ENCODE peak calls at places on chromosome 3, in eight cellular contexts. One of them, this sample, is unnamed.

GRCh38 chr3:72903004-72903403 is 15.2 kb downstream of the GXYLT2 start:
- DNase-seq in fibroblast of mammary gland: peak; percentile 88
- DNase-seq in astrocyte of the spinal cord: peak; percentile 80
- DNase-seq in endothelial cell: no peak
- DNase-seq in AG04450: no peak
- DNase-seq in RWPE2: no peak
- DNase-seq in hepatocyte: peak; percentile 40
- DNase-seq in AG04449: peak; percentile 76
- DNase-seq in this sample: no peak

GRCh38 chr3:188179006-188179966 is 25.3 kb downstream of the LPP start:
- DNase-seq in AG04450: peak; percentile 76
- DNase-seq in hepatocyte: peak; percentile 44
- DNase-seq in fibroblast of mammary gland: peak; percentile 73
- DNase-seq in AG04449: peak; percentile 63
- DNase-seq in RWPE2: no peak
- DNase-seq in endothelial cell: no peak
- DNase-seq in astrocyte of the spinal cord: peak; percentile 76
- DNase-seq in this sample: no peak

GRCh38 chr3:141321109-141321497 is 47.2 kb upstream of the ZBTB38 start:
- DNase-seq in AG04450: no peak
- DNase-seq in AG04449: no peak
- DNase-seq in RWPE2: no peak
- DNase-seq in hepatocyte: no peak
- DNase-seq in endothelial cell: no peak
- DNase-seq in astrocyte of the spinal cord: peak; percentile 41
- DNase-seq in fibroblast of mammary gland: peak; percentile 27
- DNase-seq in this sample: no peak

GRCh38 chr3:44077267-44077666 is 164.4 kb upstream of the TOPAZ1 start:
- DNase-seq in RWPE2: no peak
- DNase-seq in fibroblast of mammary gland: no peak
- DNase-seq in endothelial cell: no peak
- DNase-seq in hepatocyte: peak; percentile 46
- DNase-seq in AG04449: no peak
- DNase-seq in astrocyte of the spinal cord: no peak
- DNase-seq in AG04450: no peak
- DNase-seq in this sample: no peak

GRCh38 chr3:126252373-126252772 is 72.0 kb upstream of the ALDH1L1 start:
- DNase-seq in RWPE2: no peak
- DNase-seq in hepatocyte: no peak
- DNase-seq in AG04450: no peak
- DNase-seq in endothelial cell: no peak
- DNase-seq in AG04449: no peak
- DNase-seq in fibroblast of mammary gland: no peak
- DNase-seq in astrocyte of the spinal cord: no peak
- DNase-seq in this sample: no peak

GRCh38 chr3:46994801-46995731 is 15.6 kb downstream of the NBEAL2 start:
- DNase-seq in AG04450: no peak
- DNase-seq in fibroblast of mammary gland: no peak
- DNase-seq in AG04449: no peak
- DNase-seq in hepatocyte: no peak
- DNase-seq in endothelial cell: no peak
- DNase-seq in RWPE2: peak; percentile 66
- DNase-seq in astrocyte of the spinal cord: no peak
- DNase-seq in this sample: no peak

GRCh38 chr3:113626513-113627371 is 69.7 kb downstream of the USF3 start:
- DNase-seq in fibroblast of mammary gland: peak; percentile 68
- DNase-seq in astrocyte of the spinal cord: peak; percentile 71
- DNase-seq in AG04449: peak; percentile 3
- DNase-seq in endothelial cell: peak; percentile 58
- DNase-seq in AG04450: peak; percentile 7
- DNase-seq in RWPE2: no peak
- DNase-seq in hepatocyte: peak; percentile 73
- DNase-seq in this sample: peak; percentile 24

GRCh38 chr3:100781311-100781710 is 72.0 kb downstream of the TFG start:
- DNase-seq in AG04449: no peak
- DNase-seq in fibroblast of mammary gland: peak; percentile 69
- DNase-seq in hepatocyte: no peak
- DNase-seq in AG04450: no peak
- DNase-seq in RWPE2: no peak
- DNase-seq in astrocyte of the spinal cord: peak; percentile 23
- DNase-seq in endothelial cell: no peak
- DNase-seq in this sample: no peak

GRCh38 chr3:149489060-149489690 is 14.7 kb downstream of the TM4SF4 start:
- DNase-seq in RWPE2: no peak
- DNase-seq in AG04449: no peak
- DNase-seq in hepatocyte: no peak
- DNase-seq in endothelial cell: peak; percentile 29
- DNase-seq in fibroblast of mammary gland: no peak
- DNase-seq in astrocyte of the spinal cord: no peak
- DNase-seq in AG04450: no peak
- DNase-seq in this sample: no peak

GRCh38 chr3:113589971-113590370 is 57.6 kb downstream of the SIDT1 start:
- DNase-seq in hepatocyte: no peak
- DNase-seq in endothelial cell: no peak
- DNase-seq in AG04450: no peak
- DNase-seq in fibroblast of mammary gland: no peak
- DNase-seq in astrocyte of the spinal cord: no peak
- DNase-seq in RWPE2: no peak
- DNase-seq in AG04449: no peak
- DNase-seq in this sample: no peak

GRCh38 chr3:139218046-139218445 is 125.8 kb upstream of the MRPS22 start:
- DNase-seq in fibroblast of mammary gland: no peak
- DNase-seq in endothelial cell: no peak
- DNase-seq in AG04449: no peak
- DNase-seq in hepatocyte: no peak
- DNase-seq in AG04450: no peak
- DNase-seq in astrocyte of the spinal cord: no peak
- DNase-seq in RWPE2: no peak
- DNase-seq in this sample: no peak

GRCh38 chr3:171774516-171774915 is 35.8 kb downstream of the PLD1 start:
- DNase-seq in AG04449: no peak
- DNase-seq in hepatocyte: no peak
- DNase-seq in AG04450: no peak
- DNase-seq in astrocyte of the spinal cord: no peak
- DNase-seq in fibroblast of mammary gland: no peak
- DNase-seq in RWPE2: no peak
- DNase-seq in endothelial cell: no peak
- DNase-seq in this sample: no peak

GRCh38 chr3:180306155-180306554 is 269.4 kb upstream of the PEX5L start:
- DNase-seq in hepatocyte: no peak
- DNase-seq in AG04449: no peak
- DNase-seq in endothelial cell: no peak
- DNase-seq in fibroblast of mammary gland: no peak
- DNase-seq in astrocyte of the spinal cord: no peak
- DNase-seq in RWPE2: no peak
- DNase-seq in AG04450: no peak
- DNase-seq in this sample: no peak

GRCh38 chr3:45644063-45644462 is 45.1 kb upstream of the SACM1L start:
- DNase-seq in fibroblast of mammary gland: peak; percentile 91
- DNase-seq in hepatocyte: no peak
- DNase-seq in RWPE2: no peak
- DNase-seq in AG04450: peak; percentile 52
- DNase-seq in endothelial cell: no peak
- DNase-seq in astrocyte of the spinal cord: peak; percentile 90
- DNase-seq in AG04449: no peak
- DNase-seq in this sample: no peak

GRCh38 chr3:52907497-52907896 is 10.1 kb upstream of the STIMATE start:
- DNase-seq in fibroblast of mammary gland: no peak
- DNase-seq in RWPE2: no peak
- DNase-seq in endothelial cell: no peak
- DNase-seq in astrocyte of the spinal cord: no peak
- DNase-seq in AG04449: no peak
- DNase-seq in AG04450: no peak
- DNase-seq in hepatocyte: no peak
- DNase-seq in this sample: no peak
- TF ChIP-seq CTCF in fibroblast of mammary gland: no peak
- TF ChIP-seq CTCF in RWPE2: no peak
- TF ChIP-seq CTCF in endothelial cell: no peak
- TF ChIP-seq CTCF in astrocyte of the spinal cord: no peak
- TF ChIP-seq CTCF in AG04449: no peak
- TF ChIP-seq CTCF in AG04450: peak; percentile 22
- TF ChIP-seq CTCF in hepatocyte: no peak
- TF ChIP-seq CTCF in this sample: no peak

DNA sequence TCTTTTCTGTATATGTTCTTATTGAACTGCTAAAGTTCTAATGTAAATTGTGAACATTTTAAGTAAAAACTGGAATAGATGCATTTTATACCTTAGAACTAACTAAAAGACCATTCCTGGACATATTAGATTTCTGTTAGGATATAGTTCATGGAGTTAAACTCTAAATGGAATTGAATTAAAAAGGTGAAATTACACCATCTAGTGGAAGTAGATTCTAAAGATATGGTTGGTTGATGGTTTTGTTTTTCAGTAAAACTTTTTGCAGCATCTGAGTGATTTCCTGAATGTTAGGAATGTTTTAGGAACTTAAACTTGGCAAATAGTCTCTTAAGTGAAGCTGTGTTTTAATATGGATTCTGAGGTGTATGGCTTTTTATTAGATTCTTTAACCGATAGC is 96.8 kb downstream of the SLMAP start:
- DNase-seq in RWPE2: no peak
- DNase-seq in AG04449: no peak
- DNase-seq in AG04450: no peak
- DNase-seq in fibroblast of mammary gland: peak; percentile 46
- DNase-seq in hepatocyte: peak; percentile 5
- DNase-seq in endothelial cell: no peak
- DNase-seq in astrocyte of the spinal cord: peak; percentile 48
- DNase-seq in this sample: no peak
- TF ChIP-seq CTCF in RWPE2: peak; percentile 63
- TF ChIP-seq CTCF in AG04449: peak; percentile 5
- TF ChIP-seq CTCF in AG04450: peak; percentile 47
- TF ChIP-seq CTCF in fibroblast of mammary gland: peak; percentile 30
- TF ChIP-seq CTCF in hepatocyte: peak; percentile 58
- TF ChIP-seq CTCF in endothelial cell: no peak
- TF ChIP-seq CTCF in astrocyte of the spinal cord: peak; percentile 4
- TF ChIP-seq CTCF in this sample: no peak

DNA sequence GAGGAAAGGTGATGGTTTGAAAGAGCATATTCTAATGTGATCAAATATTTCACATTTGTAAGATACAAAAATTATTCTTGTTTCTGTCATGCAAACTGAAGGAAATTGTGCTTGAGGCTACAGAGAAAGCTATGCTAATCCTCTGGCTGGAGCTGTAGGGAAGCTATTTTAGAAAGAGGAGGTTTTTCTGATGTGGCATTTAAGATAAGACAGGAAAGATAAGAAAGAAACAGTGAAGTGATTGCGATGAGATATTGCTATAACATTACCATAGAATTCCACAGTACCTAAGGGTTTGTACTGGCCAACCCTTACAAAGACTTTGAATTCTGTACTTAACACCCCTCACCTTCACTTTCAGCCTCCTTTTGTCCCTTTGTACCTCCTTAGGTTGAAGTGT is 205.2 kb upstream of the LMCD1 start:
- DNase-seq in endothelial cell: no peak
- DNase-seq in fibroblast of mammary gland: no peak
- DNase-seq in hepatocyte: no peak
- DNase-seq in AG04450: no peak
- DNase-seq in RWPE2: no peak
- DNase-seq in AG04449: no peak
- DNase-seq in astrocyte of the spinal cord: no peak
- DNase-seq in this sample: no peak
- TF ChIP-seq CTCF in endothelial cell: no peak
- TF ChIP-seq CTCF in fibroblast of mammary gland: no peak
- TF ChIP-seq CTCF in hepatocyte: no peak
- TF ChIP-seq CTCF in AG04450: no peak
- TF ChIP-seq CTCF in RWPE2: no peak
- TF ChIP-seq CTCF in AG04449: no peak
- TF ChIP-seq CTCF in astrocyte of the spinal cord: no peak
- TF ChIP-seq CTCF in this sample: no peak

DNA sequence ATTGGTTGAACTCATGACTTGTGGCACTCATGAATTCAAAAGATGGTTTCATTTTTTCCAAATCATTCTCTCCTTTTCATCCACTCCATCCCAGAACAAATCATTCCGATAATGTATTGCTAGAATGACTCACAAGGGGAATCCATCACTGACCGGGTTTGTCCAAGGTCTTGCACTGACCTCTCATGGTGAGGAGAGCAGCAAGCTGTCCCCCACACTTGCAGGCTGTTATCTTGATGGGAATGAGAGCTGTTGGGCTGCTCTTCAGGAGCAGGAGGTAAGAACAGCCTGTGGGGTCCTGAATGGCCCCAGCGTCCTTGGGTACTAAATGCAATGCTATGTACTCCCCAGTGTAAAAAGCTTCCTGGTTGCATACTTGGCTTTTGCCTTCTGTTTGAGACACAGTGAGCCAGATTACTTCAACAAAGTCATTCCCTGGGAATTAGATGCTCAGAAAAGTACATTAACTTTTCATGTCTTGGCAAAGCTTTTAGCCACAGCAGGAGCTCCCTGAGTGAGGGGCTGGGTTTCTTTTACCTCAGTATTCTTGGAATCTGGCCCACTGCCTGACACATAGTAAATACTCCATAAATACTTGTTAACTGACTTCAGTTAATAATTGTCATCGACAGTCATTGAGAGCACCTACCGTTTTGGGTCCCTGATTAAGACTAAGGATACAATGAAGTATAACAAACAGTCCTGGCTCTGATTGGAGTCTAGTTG is 24.1 kb downstream of the CCNL1 start:
- DNase-seq in astrocyte of the spinal cord: peak; percentile 83
- DNase-seq in AG04450: no peak
- DNase-seq in hepatocyte: peak; percentile 53
- DNase-seq in RWPE2: no peak
- DNase-seq in AG04449: no peak
- DNase-seq in fibroblast of mammary gland: peak; percentile 92
- DNase-seq in endothelial cell: no peak
- DNase-seq in this sample: no peak
- TF ChIP-seq CTCF in astrocyte of the spinal cord: peak; percentile 28
- TF ChIP-seq CTCF in AG04450: peak; percentile 15
- TF ChIP-seq CTCF in hepatocyte: peak; percentile 42
- TF ChIP-seq CTCF in RWPE2: peak; percentile 74
- TF ChIP-seq CTCF in AG04449: peak; percentile 13
- TF ChIP-seq CTCF in fibroblast of mammary gland: peak; percentile 51
- TF ChIP-seq CTCF in endothelial cell: no peak
- TF ChIP-seq CTCF in this sample: no peak

DNA sequence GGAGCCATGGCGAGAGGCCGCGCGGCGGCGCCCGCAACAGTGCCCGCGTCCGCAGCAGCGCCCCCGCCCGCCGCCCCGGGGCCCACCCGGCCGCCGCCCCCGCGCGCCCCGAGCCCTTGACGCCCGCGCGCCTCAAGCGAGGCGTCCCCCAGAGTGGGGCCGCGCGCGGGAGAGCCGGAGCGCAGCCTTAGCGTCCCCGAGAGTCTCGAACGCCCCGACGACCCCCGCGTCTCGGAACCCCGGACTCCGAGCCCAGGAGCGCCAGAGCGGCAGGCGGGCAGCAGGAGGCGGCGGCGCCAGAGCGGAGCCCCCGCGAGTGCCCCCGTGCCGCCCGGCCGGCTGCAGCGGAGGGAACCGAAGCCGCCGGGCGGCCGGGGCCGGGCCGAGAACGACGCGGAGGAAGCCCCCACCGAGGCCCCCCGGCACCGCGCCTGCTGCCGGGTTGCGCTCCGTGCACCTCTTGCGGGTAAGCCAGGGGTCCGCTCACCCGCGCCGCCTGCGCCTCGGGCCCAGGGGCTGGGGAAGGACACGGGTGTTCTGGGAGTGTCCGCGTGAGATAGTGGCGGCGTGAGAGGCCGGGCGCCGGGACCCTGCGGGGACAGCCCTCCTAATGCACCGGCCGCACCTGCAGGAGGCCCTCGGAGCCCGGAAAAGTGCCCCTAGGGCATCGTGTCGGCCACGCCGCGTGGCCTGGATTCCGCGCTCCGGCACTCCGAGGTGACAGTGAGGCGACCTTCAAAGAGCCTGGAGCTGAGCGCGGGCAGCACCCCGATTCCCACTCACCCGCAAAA is 51.9 kb upstream of the ULK4 start:
- DNase-seq in AG04449: no peak
- DNase-seq in hepatocyte: peak; percentile 64
- DNase-seq in endothelial cell: no peak
- DNase-seq in AG04450: no peak
- DNase-seq in fibroblast of mammary gland: no peak
- DNase-seq in RWPE2: no peak
- DNase-seq in astrocyte of the spinal cord: no peak
- DNase-seq in this sample: no peak
- TF ChIP-seq CTCF in AG04449: no peak
- TF ChIP-seq CTCF in hepatocyte: no peak
- TF ChIP-seq CTCF in endothelial cell: no peak
- TF ChIP-seq CTCF in AG04450: no peak
- TF ChIP-seq CTCF in fibroblast of mammary gland: no peak
- TF ChIP-seq CTCF in RWPE2: peak; percentile 25
- TF ChIP-seq CTCF in astrocyte of the spinal cord: no peak
- TF ChIP-seq CTCF in this sample: no peak

This sample was measured in HFF-Myc.